ENCODE peak calls at places on chromosomes 16 and 17, in four cellular contexts. X is CD8-positive, alpha-beta T cell; C is epithelial cell of esophagus; I is AG04450. U is an unnamed sample.

GRCh38 chr17:75105269-75106080 is 4.3 kb upstream of the ARMC7 start:
- DNase-seq in X (peak; percentile 18), C (peak; percentile 63), I (no peak), U (no peak)

GRCh38 chr16:70529051-70529777 is 5.6 kb downstream of the SF3B3 start:
- DNase-seq in X (no peak), C (peak; percentile 70), I (no peak), U (no peak)

GRCh38 chr16:65178151-65178550 is 56.3 kb upstream of the CDH11 start:
- DNase-seq in X (no peak), C (peak; percentile 19), I (no peak), U (no peak)

GRCh38 chr16:60142991-60143705 is 1409.0 kb upstream of the GOT2 start:
- DNase-seq in X (no peak), C (peak; percentile 50), I (no peak), U (no peak)

GRCh38 chr17:9472541-9472940 is 103.1 kb downstream of the STX8 start:
- DNase-seq in X (no peak), C (no peak), I (no peak), U (no peak)

GRCh38 chr16:77297996-77298637 is 98.9 kb downstream of the SYCE1L start:
- DNase-seq in X (no peak), C (no peak), I (no peak), U (no peak)

GRCh38 chr16:85902366-85903155 is 3.6 kb downstream of the IRF8 start:
- DNase-seq in X (peak; percentile 57), C (no peak), I (no peak), U (peak; percentile 57)

GRCh38 chr17:42642377-42642776 is 16.7 kb upstream of the TUBG2 start:
- DNase-seq in X (no peak), C (no peak), I (no peak), U (no peak)

GRCh38 chr17:8674344-8675305 is 44.1 kb upstream of the MYH10 start:
- DNase-seq in X (no peak), C (no peak), I (no peak), U (no peak)

GRCh38 chr17:19746517-19746916 is 1.6 kb downstream of the ALDH3A1 start:
- DNase-seq in X (no peak), C (no peak), I (no peak), U (no peak)

GRCh38 chr16:67164599-67165061 is at the start of gene HSF4:
- DNase-seq in X (no peak), C (no peak), I (no peak), U (no peak)

GRCh38 chr17:47205419-47205963 is 3.7 kb upstream of the MYL4 start:
- DNase-seq in X (peak; percentile 57), C (peak; percentile 62), I (no peak), U (no peak)

GRCh38 chr17:79923974-79924638 is 84.9 kb upstream of the CBX4 start:
- DNase-seq in X (peak; percentile 30), C (no peak), I (no peak), U (no peak)

GRCh38 chr16:11295672-11296071 is 14.5 kb upstream of the PRM1 start:
- DNase-seq in X (no peak), C (no peak), I (no peak), U (no peak)

GRCh38 chr16:85842435-85842834 is 42.9 kb downstream of the COX4I1 start:
- DNase-seq in X (no peak), C (no peak), I (no peak), U (no peak)

GRCh38 chr17:6710317-6710716 is 2.9 kb downstream of the SLC13A5 start:
- DNase-seq in X (no peak), C (no peak), I (no peak), U (no peak)

GRCh38 chr16:87407511-87408112 is 15.5 kb downstream of the MAP1LC3B start:
- DNase-seq in X (no peak), C (peak; percentile 52), I (no peak), U (no peak)

GRCh38 chr16:76278976-76279375 is 1.8 kb downstream of the CNTNAP4 start:
- DNase-seq in X (no peak), C (peak; percentile 53), I (no peak), U (no peak)

GRCh38 chr16:81723098-81723723 is 55.9 kb upstream of the PLCG2 start:
- DNase-seq in X (peak; percentile 59), C (peak; percentile 87), I (no peak), U (no peak)

GRCh38 chr17:74502866-74503265 is 28.4 kb downstream of the CD300LB start:
- DNase-seq in X (no peak), C (no peak), I (no peak), U (no peak)

GRCh38 chr17:58913971-58914769 is 158.5 kb downstream of the PPM1E start:
- DNase-seq in X (no peak), C (peak; percentile 59), I (peak; percentile 7), U (no peak)

GRCh38 chr16:1401061-1401757 is 13.3 kb downstream of the UNKL start:
- DNase-seq in X (no peak), C (no peak), I (no peak), U (no peak)

GRCh38 chr16:51153275-51153991 is 2.4 kb upstream of the SALL1 start:
- DNase-seq in X (no peak), C (no peak), I (no peak), U (no peak)

GRCh38 chr16:88412766-88413165 is 30.0 kb downstream of the ZNF469 start:
- DNase-seq in X (no peak), C (no peak), I (no peak), U (no peak)

GRCh38 chr17:18140648-18141047 is 32.1 kb downstream of the MYO15A start:
- DNase-seq in X (no peak), C (no peak), I (no peak), U (no peak)

GRCh38 chr16:81505011-81505660 is 60.5 kb downstream of the CMIP start:
- DNase-seq in X (no peak), C (peak; percentile 92), I (no peak), U (no peak)

GRCh38 chr16:14296663-14297062 is 225.5 kb downstream of the MRTFB start:
- DNase-seq in X (no peak), C (no peak), I (no peak), U (no peak)

DNA sequence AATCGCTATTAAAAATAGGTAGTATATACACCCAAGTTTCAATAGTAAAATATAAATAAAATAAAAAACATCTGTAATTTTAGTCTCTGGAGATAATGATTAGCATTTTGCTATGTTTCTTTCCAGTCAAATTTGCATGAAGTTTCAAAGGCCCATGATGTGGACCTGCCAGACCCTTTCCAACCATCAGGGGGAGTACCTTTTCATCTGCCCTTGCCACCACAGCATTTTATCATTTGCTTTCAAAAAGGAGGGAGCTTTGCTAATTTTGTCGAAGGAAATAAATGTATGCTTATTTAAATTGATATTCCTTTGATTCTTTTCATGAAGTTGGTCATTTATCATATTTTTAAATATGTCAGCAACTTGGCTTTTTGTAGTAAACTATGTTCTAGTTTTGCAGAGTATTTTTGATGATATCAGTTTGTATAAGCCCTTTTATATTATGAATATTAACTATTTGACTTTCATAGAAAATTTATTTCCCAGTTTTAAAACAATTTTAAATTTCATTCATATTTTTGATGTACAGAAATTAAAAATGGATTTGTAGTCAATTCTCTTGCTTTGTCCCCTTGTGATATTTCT is 115.2 kb upstream of the NETO2 start:
- DNase-seq in X (no peak), C (peak; percentile 30), I (peak; percentile 2), U (no peak)
- TF ChIP-seq CTCF in X (peak; percentile 48), C (peak; percentile 76), I (peak; percentile 79), U (peak; percentile 41)

DNA sequence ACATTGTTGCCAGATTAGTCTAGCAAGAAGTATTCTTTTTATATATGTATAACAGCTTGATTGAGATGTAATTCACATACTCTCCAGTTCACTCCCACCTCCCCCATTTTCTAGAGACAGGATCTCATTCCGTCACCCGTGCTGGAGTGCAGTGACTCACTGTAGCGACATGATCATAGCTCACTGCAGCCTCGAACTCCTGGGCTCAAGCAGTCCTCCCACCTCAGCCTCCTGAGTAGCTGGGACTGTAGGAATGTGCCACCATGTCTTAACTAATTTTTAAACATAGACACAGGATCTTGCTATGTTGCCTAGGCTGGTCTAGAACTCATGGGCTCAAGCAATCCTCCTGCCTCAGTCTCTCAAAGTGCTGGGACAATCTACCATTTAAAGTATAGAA is 3.3 kb upstream of the RSAD1 start:
- DNase-seq in X (no peak), C (no peak), I (no peak), U (no peak)
- TF ChIP-seq CTCF in X (no peak), C (no peak), I (no peak), U (no peak)

DNA sequence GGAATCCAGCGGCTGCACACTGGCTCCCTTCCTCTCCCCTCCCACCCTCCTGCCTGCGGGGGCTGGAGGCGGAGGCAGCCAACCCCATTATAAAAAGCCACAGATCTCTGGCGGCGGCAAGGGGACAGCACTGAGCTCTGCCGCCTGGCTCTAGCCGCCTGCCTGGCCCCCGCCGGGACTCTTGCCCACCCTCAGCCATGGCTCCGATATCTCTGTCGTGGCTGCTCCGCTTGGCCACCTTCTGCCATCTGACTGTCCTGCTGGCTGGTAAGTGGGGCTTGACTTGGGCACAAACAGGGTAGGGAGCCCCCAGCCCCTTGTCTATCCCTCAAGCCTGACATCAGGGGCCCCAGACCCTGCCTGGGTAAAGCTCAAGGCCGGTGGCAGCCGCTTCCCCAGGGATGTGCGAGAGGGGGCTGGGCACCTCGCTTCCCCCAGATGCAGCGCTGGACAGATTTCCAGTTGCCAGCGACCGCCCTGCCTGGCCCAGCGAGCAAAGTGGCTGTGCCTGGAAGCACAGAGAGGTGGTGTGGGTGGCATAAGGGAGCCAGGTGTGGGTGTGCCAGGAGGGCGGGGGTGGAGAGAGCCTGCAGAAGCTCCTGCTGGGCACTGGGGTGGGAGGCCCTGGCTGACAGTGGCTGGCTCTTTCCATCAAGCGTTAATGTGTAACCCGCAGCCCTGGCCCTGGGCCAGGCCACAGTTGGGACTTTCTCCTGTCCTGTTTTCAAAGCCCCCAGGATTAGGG is at the start of gene CX3CL1:
- DNase-seq in X (no peak), C (peak; percentile 38), I (no peak), U (no peak)
- TF ChIP-seq CTCF in X (no peak), C (no peak), I (peak; percentile 13), U (no peak)

GRCh38 chr17:66673668-66674276 is 161.1 kb upstream of the CACNG5 start:
- DNase-seq in X (peak; percentile 53), C (peak; percentile 74), I (peak; percentile 39), U (no peak)
- TF ChIP-seq CTCF in X (peak; percentile 56), C (peak; percentile 87), I (peak; percentile 81), U (peak; percentile 33)

U was measured in natural killer cell.